ENCODE peak calls at places on chromosomes 2 and 18, in five cellular contexts. Q is Karpas-422, A is pancreas, C is foreskin fibroblast, K is Peyer's patch. T is an unnamed sample.

GRCh38 chr2:144267209-144267608 is 252.7 kb downstream of the ZEB2 start:
- DNase-seq in Q (no peak), A (no peak), C (no peak), K (no peak), T (no peak)

GRCh38 chr2:100247256-100248043 is 74.9 kb downstream of the LONRF2 start:
- DNase-seq in Q (peak; percentile 97), A (no peak), C (no peak), K (peak; percentile 85), T (no peak)

GRCh38 chr18:44804033-44804432 is 123.3 kb downstream of the SETBP1 start:
- DNase-seq in Q (no peak), A (no peak), C (peak; percentile 48), K (no peak), T (peak; percentile 40)

GRCh38 chr2:145230546-145230945 is 710.6 kb upstream of the ZEB2 start:
- DNase-seq in Q (no peak), A (no peak), C (peak; percentile 46), K (no peak), T (peak; percentile 77)

GRCh38 chr2:237955640-237956401 is 11.0 kb upstream of the UBE2F start:
- DNase-seq in Q (no peak), A (no peak), C (no peak), K (no peak), T (no peak)

GRCh38 chr2:179751184-179751809 is 110.1 kb downstream of the ZNF385B start:
- DNase-seq in Q (peak; percentile 60), A (no peak), C (no peak), K (no peak), T (peak; percentile 58)

GRCh38 chr2:11239718-11240462 is 84.6 kb downstream of the SLC66A3 start:
- DNase-seq in Q (no peak), A (no peak), C (no peak), K (no peak), T (peak; percentile 24)

GRCh38 chr2:202378001-202378400 is 1.9 kb downstream of the BMPR2 start:
- DNase-seq in Q (no peak), A (no peak), C (no peak), K (no peak), T (peak; percentile 17)

GRCh38 chr2:10185046-10185445 is 62.5 kb downstream of the RRM2 start:
- DNase-seq in Q (no peak), A (no peak), C (peak; percentile 10), K (no peak), T (no peak)

GRCh38 chr18:8424917-8425725 is 184.1 kb upstream of the RAB12 start:
- DNase-seq in Q (no peak), A (no peak), C (peak; percentile 80), K (no peak), T (peak; percentile 34)

GRCh38 chr18:13461936-13462335 is 243.4 kb downstream of the LDLRAD4 start:
- DNase-seq in Q (no peak), A (no peak), C (no peak), K (no peak), T (no peak)

GRCh38 chr2:222861411-222862067 is 703 bp downstream of the ACSL3 start:
- DNase-seq in Q (peak; percentile 67), A (no peak), C (no peak), K (peak; percentile 61), T (no peak)

GRCh38 chr2:207796585-207797350 is 27.1 kb upstream of the FZD5 start:
- DNase-seq in Q (no peak), A (no peak), C (no peak), K (peak; percentile 64), T (no peak)

GRCh38 chr2:178380763-178381162 is 70.2 kb downstream of the PRKRA start:
- DNase-seq in Q (no peak), A (no peak), C (no peak), K (no peak), T (no peak)

GRCh38 chr18:57542801-57543427 is 43.6 kb downstream of the FECH start:
- DNase-seq in Q (no peak), A (no peak), C (peak; percentile 87), K (no peak), T (peak; percentile 81)

GRCh38 chr18:63378919-63379638 is 12.1 kb upstream of the KDSR start:
- DNase-seq in Q (no peak), A (no peak), C (no peak), K (no peak), T (no peak)

GRCh38 chr2:240205348-240205747 is 64.9 kb upstream of the OTOS start:
- DNase-seq in Q (no peak), A (no peak), C (peak; percentile 74), K (no peak), T (peak; percentile 82)

GRCh38 chr2:12824771-12825363 is 108.1 kb downstream of the TRIB2 start:
- DNase-seq in Q (no peak), A (peak; percentile 16), C (no peak), K (peak; percentile 47), T (peak; percentile 28)

GRCh38 chr2:145751634-145752033 is 1231.7 kb upstream of the ZEB2 start:
- DNase-seq in Q (peak; percentile 61), A (no peak), C (peak; percentile 66), K (no peak), T (peak; percentile 72)

GRCh38 chr2:236338495-236339184 is 74.4 kb upstream of the ASB18 start:
- DNase-seq in Q (peak; percentile 44), A (no peak), C (no peak), K (no peak), T (peak; percentile 34)

GRCh38 chr2:201909961-201910361 is 103.6 kb downstream of the CDK15 start:
- DNase-seq in Q (peak; percentile 90), A (no peak), C (peak; percentile 75), K (no peak), T (peak; percentile 80)

GRCh38 chr18:80119111-80119510 is 10.0 kb downstream of the ADNP2 start:
- DNase-seq in Q (no peak), A (no peak), C (no peak), K (no peak), T (no peak)

GRCh38 chr2:241846406-241846805 is 12.3 kb downstream of the PDCD1 start:
- DNase-seq in Q (no peak), A (no peak), C (no peak), K (no peak), T (no peak)

GRCh38 chr18:75538727-75539126 is 111.2 kb upstream of the SMIM21 start:
- DNase-seq in Q (no peak), A (no peak), C (peak; percentile 42), K (no peak), T (peak; percentile 89)

GRCh38 chr2:166081852-166082251 is 46.0 kb downstream of the SCN1A start:
- DNase-seq in Q (no peak), A (no peak), C (no peak), K (no peak), T (no peak)
- H3K4me3 ChIP-seq in Q (no peak overlapping the region), A (no peak overlapping the region), C (no peak overlapping the region), K (no peak overlapping the region), T (no peak overlapping the region)

GRCh38 chr2:197496695-197497094 is 2.9 kb downstream of the HSPD1 start:
- DNase-seq in Q (no peak), A (no peak), C (no peak), K (no peak), T (no peak)
- H3K4me3 ChIP-seq in Q (peak overlapping the region; percentile 97), A (no peak overlapping the region), C (no peak overlapping the region), K (no peak overlapping the region), T (no peak overlapping the region)

DNA sequence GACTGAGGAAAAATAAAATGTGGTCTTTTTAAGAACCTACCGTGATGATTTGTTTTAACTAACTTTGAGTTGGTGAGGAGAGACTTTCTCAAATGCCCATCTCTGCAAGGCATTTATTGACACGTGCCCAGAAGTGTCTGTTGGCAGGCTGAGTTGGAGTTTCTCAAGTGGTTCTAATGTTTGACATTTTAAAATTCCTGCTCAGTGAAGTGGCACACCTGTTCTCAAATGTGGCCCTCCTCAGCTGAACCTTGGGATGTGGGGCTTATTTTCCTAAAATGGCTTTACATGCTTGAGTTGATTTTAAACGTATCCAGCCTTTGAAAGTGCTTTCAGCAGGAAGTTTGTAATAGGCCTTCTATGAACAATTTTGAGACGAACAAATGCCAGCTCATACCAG is 876 bp upstream of the CAVIN2 start:
- DNase-seq in Q (no peak), A (no peak), C (no peak), K (no peak), T (no peak)
- H3K4me3 ChIP-seq in Q (peak overlapping the region; percentile 62), A (no peak overlapping the region), C (no peak overlapping the region), K (no peak overlapping the region), T (no peak overlapping the region)

GRCh38 chr2:175904035-175904434 is 98.0 kb downstream of the LNPK start:
- DNase-seq in Q (no peak), A (no peak), C (no peak), K (no peak), T (no peak)
- H3K4me3 ChIP-seq in Q (no peak overlapping the region), A (no peak overlapping the region), C (no peak overlapping the region), K (no peak overlapping the region), T (no peak overlapping the region)

DNA sequence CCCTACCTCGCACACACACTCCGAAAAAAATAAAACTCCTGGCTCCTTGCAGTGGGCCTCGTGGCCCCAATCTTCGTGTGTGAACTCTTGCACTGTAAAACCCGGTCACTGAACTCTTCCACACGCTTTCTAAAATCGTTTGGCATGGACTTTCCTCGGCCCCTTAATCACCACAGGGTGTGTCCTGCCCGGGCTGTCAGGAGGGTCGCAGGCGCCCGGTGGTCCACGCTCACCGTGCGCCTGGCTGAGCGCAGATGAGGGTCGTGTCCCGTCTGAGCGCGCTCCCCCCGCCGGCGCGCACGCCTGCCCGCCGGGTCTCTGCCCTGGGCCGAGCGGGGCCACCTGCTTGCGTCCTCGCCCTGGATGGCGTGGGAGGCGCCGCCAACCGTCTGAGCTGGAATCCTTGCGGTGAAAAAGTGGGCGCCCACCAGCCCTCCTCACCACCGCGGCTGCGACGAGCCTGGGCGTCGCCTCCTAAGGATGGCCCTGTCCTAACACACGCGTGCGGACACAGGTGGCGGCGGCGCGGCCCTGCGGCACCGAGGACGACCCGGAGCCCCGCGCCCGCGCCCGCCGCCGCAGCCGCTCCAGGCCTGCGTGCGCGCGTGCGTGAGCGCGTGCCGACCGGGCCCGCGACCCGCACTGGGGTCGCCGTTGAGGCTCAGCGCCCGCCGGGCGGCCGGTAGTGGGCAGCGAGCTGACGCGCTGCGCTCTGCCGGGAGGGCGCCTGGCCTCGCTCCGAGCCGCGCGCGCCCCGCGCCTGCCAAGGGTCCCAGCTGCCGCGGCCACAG is 126.5 kb downstream of the ARHGEF4 start:
- DNase-seq in Q (no peak), A (no peak), C (no peak), K (no peak), T (no peak)
- H3K4me3 ChIP-seq in Q (no peak overlapping the region), A (no peak overlapping the region), C (no peak overlapping the region), K (no peak overlapping the region), T (no peak overlapping the region)

GRCh38 chr2:105795575-105795934 is 50.8 kb downstream of the NCK2 start:
- DNase-seq in Q (no peak), A (no peak), C (no peak), K (no peak), T (no peak)
- H3K4me3 ChIP-seq in Q (no peak overlapping the region), A (no peak overlapping the region), C (no peak overlapping the region), K (no peak overlapping the region), T (no peak overlapping the region)